ENCODE peak calls at places on chromosomes 16 and 17, in ten cellular contexts. X is NCI-H1436, H is body of pancreas, E is dorsolateral prefrontal cortex, C is WTC11, B is B cell, A is HEK293T, P is mucosa of descending colon, Q is suprapubic skin, R is RPMI8226. G is an unnamed sample.

GRCh38 chr16:73053379-73054130 is 5.6 kb upstream of the ZFHX3 start:
- DNase-seq in B (no peak), C (no peak), Q (no peak), X (peak), P (no peak), R (no peak), E (no peak), A (no peak), H (no peak), G (no peak)

GRCh38 chr16:54285414-54286066 is 1.0 kb downstream of the IRX3 start:
- DNase-seq in E (no peak), C (peak), P (no peak), R (no peak), Q (no peak), A (peak), H (no peak), X (no peak), B (no peak), G (no peak)

GRCh38 chr16:11133344-11133921 is 122.6 kb downstream of the SOCS1 start:
- DNase-seq in R (no peak), B (no peak), E (no peak), H (peak), Q (peak), X (no peak), A (no peak), P (no peak), C (no peak), G (no peak)

GRCh38 chr16:69563605-69564580 is 1.9 kb upstream of the NFAT5 start:
- DNase-seq in P (no peak), E (no peak), Q (no peak), X (no peak), B (peak), R (no peak), A (no peak), C (no peak), H (no peak), G (no peak)

GRCh38 chr17:40448213-40448638 is 5.0 kb downstream of the IGFBP4 start:
- DNase-seq in H (peak), X (no peak), C (no peak), A (no peak), P (no peak), E (no peak), R (peak), Q (no peak), B (no peak), G (no peak)

GRCh38 chr17:37079735-37080134 is 131.0 kb downstream of the AATF start:
- DNase-seq in E (no peak), A (no peak), Q (no peak), B (no peak), P (no peak), X (no peak), H (no peak), C (no peak), R (no peak), G (no peak)

GRCh38 chr16:9901-10665 is 43.3 kb downstream of the POLR3K start:
- DNase-seq in A (no peak), Q (no peak), R (peak), E (no peak), X (no peak), H (no peak), B (no peak), P (peak), C (peak), G (no peak)

GRCh38 chr16:48014349-48015135 is 141.3 kb downstream of the ABCC12 start:
- DNase-seq in E (no peak), P (no peak), B (no peak), C (no peak), X (no peak), A (no peak), H (no peak), Q (no peak), R (no peak), G (no peak)

GRCh38 chr17:59786536-59787319 is 79.3 kb downstream of the VMP1 start:
- DNase-seq in X (peak), B (peak), Q (no peak), C (no peak), H (peak), R (peak), E (no peak), A (peak), P (no peak), G (no peak)

GRCh38 chr17:51217946-51218345 is 41.9 kb downstream of the MBTD1 start:
- DNase-seq in C (no peak), Q (no peak), B (no peak), X (peak), R (no peak), E (no peak), A (no peak), P (no peak), H (no peak), G (no peak)

GRCh38 chr17:2688351-2689342 is 22.9 kb downstream of the CLUH start:
- DNase-seq in Q (peak), X (no peak), B (no peak), E (no peak), P (no peak), C (no peak), H (peak), A (peak), R (no peak), G (no peak)